ENCODE peak calls at places on chromosomes 1 and 21, in six cellular contexts. D is CD8-positive, alpha-beta T cell; C is suprapubic skin; G is tibial nerve; N is left lung; K is endodermal cell. A is an unnamed sample.

GRCh38 chr21:29712818-29713217 is 227.0 kb downstream of the GRIK1 start:
- DNase-seq in K (no peak), G (no peak), N (no peak), D (no peak), C (no peak), A (no peak)

GRCh38 chr1:3702990-3703728 is 49.1 kb upstream of the CCDC27 start:
- DNase-seq in K (peak; percentile 67), N (no peak), C (no peak), D (no peak), G (no peak), A (no peak)

GRCh38 chr1:101357444-101357986 is 120.7 kb downstream of the S1PR1 start:
- DNase-seq in C (no peak), N (no peak), D (peak; percentile 52), G (peak; percentile 16), K (peak; percentile 88), A (peak; percentile 62)

GRCh38 chr1:53122194-53122846 is 20.1 kb downstream of the SLC1A7 start:
- DNase-seq in N (no peak), K (no peak), C (no peak), D (no peak), G (no peak), A (no peak)

GRCh38 chr1:170593612-170594011 is 61.6 kb downstream of the GORAB start:
- DNase-seq in D (no peak), G (no peak), C (no peak), K (no peak), N (no peak), A (no peak)

GRCh38 chr1:204246876-204247275 is 33.1 kb upstream of the GOLT1A start:
- DNase-seq in N (no peak), C (no peak), G (no peak), K (no peak), D (no peak), A (no peak)

GRCh38 chr1:181458419-181458818 is 24.9 kb upstream of the CACNA1E start:
- DNase-seq in G (no peak), C (no peak), D (no peak), N (no peak), K (no peak), A (no peak)

GRCh38 chr1:110341872-110342331 is 2.7 kb downstream of the RBM15 start:
- DNase-seq in N (no peak), G (no peak), C (no peak), K (peak; percentile 66), D (no peak), A (no peak)

GRCh38 chr1:119611701-119612113 is 36.4 kb downstream of the ZNF697 start:
- DNase-seq in K (peak; percentile 98), D (peak; percentile 18), N (peak; percentile 93), G (peak; percentile 67), C (peak; percentile 85), A (peak; percentile 15)

GRCh38 chr1:228095938-228096337 is 7.2 kb downstream of the C1orf35 start:
- DNase-seq in G (no peak), C (peak; percentile 43), K (peak; percentile 36), D (no peak), N (no peak), A (no peak)

GRCh38 chr1:93730621-93731020 is 49.0 kb upstream of the BCAR3 start:
- DNase-seq in G (no peak), K (no peak), N (no peak), C (no peak), D (no peak), A (no peak)

GRCh38 chr1:101317590-101317989 is 80.8 kb downstream of the S1PR1 start:
- DNase-seq in C (no peak), K (peak; percentile 52), D (no peak), G (no peak), N (no peak), A (no peak)

GRCh38 chr1:69524010-69524409 is 43.7 kb upstream of the LRRC7 start:
- DNase-seq in N (no peak), C (no peak), K (no peak), G (no peak), D (no peak), A (no peak)

GRCh38 chr1:94698759-94699502 is 121.2 kb upstream of the SLC44A3 start:
- DNase-seq in K (peak; percentile 52), D (no peak), N (no peak), G (no peak), C (no peak), A (no peak)

GRCh38 chr1:38376577-38376976 is 330.0 kb upstream of the POU3F1 start:
- DNase-seq in D (no peak), G (no peak), C (no peak), N (no peak), K (no peak), A (no peak)

GRCh38 chr1:90707363-90707710 is 9.8 kb downstream of the BARHL2 start:
- DNase-seq in D (no peak), K (peak; percentile 98), N (peak; percentile 87), C (peak; percentile 79), G (no peak), A (no peak)

GRCh38 chr21:45383111-45383614 is 21.8 kb upstream of the COL18A1 start:
- DNase-seq in C (no peak), N (peak; percentile 43), G (no peak), K (peak; percentile 54), D (no peak), A (no peak)

GRCh38 chr1:173682174-173682573 is 12.5 kb upstream of the ANKRD45 start:
- DNase-seq in N (no peak), G (no peak), D (no peak), C (no peak), K (no peak), A (no peak)

GRCh38 chr21:46393451-46393940 is 65.2 kb upstream of the DIP2A start:
- DNase-seq in D (no peak), K (no peak), G (no peak), C (no peak), N (peak; percentile 72), A (no peak)

GRCh38 chr21:46397211-46397905 is 61.3 kb upstream of the DIP2A start:
- DNase-seq in K (no peak), D (no peak), C (no peak), G (no peak), N (peak; percentile 64), A (no peak)

GRCh38 chr21:46393941-46394818 is 64.5 kb upstream of the DIP2A start:
- DNase-seq in N (peak; percentile 44), K (no peak), D (no peak), G (no peak), C (no peak), A (no peak)

GRCh38 chr21:46392921-46393320 is 65.8 kb upstream of the DIP2A start:
- DNase-seq in C (no peak), K (no peak), G (peak; percentile 41), N (peak; percentile 51), D (no peak), A (no peak)

DNA sequence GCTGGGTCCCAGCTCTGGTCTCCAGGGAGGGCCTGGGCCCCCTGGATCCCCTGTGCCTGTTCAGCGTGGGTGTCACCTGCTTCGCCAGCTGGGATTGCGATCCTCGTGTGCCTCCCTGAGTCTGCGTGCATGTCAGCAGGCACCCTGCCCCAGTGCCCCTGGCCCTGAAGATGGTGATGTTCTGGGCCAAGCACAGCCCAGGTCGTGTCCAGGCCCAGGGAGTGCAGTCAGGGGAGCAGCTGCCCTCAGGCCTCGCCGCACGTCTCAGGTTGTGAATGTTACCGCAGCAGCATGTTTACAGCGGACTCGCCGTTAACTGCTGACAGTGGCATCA is 63.9 kb upstream of the DIP2A start:
- DNase-seq in K (no peak), C (no peak), N (peak; percentile 55), D (no peak), G (no peak), A (no peak)
- TF ChIP-seq CTCF in K (no peak), C (no peak), N (no peak), D (no peak), G (no peak), A (no peak)

DNA sequence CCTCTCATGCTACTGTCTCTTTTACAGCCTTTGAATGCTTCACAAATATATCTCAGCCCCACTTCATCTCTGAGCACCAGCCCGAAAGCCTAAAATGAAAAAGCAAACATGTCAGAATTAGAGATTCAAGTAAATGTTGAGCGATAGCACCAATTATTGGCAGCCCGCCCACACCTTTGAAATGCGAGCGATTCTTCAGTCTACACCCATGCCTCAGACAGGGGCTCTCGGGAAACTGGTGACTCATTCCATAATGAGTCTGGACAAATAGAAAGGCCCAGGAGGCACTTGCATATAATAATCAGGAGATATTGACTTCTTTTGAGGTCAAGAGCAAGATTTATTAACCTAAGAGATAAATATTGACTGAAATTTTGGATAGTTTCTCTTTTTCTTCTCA is 487.3 kb upstream of the PTBP2 start:
- DNase-seq in K (peak; percentile 58), D (no peak), C (no peak), G (peak; percentile 15), N (peak; percentile 39), A (no peak)
- H3K27ac ChIP-seq in K (no peak overlapping the region), D (no peak overlapping the region), C (no peak overlapping the region), G (no peak overlapping the region), N (no peak overlapping the region), A (no peak overlapping the region)

GRCh38 chr21:40844935-40845334 is 2.0 kb downstream of the DSCAM start:
- DNase-seq in N (no peak), K (no peak), D (no peak), C (no peak), G (no peak), A (no peak)

GRCh38 chr21:40842197-40842552 is 4.8 kb downstream of the DSCAM start:
- DNase-seq in N (no peak), D (no peak), K (no peak), G (no peak), C (no peak), A (no peak)

GRCh38 chr21:40840441-40840840 is 6.5 kb downstream of the DSCAM start:
- DNase-seq in N (no peak), D (no peak), C (no peak), K (no peak), G (no peak), A (no peak)

GRCh38 chr21:40839551-40839950 is 7.4 kb downstream of the DSCAM start:
- DNase-seq in C (no peak), G (no peak), D (no peak), K (no peak), N (no peak), A (no peak)

DNA sequence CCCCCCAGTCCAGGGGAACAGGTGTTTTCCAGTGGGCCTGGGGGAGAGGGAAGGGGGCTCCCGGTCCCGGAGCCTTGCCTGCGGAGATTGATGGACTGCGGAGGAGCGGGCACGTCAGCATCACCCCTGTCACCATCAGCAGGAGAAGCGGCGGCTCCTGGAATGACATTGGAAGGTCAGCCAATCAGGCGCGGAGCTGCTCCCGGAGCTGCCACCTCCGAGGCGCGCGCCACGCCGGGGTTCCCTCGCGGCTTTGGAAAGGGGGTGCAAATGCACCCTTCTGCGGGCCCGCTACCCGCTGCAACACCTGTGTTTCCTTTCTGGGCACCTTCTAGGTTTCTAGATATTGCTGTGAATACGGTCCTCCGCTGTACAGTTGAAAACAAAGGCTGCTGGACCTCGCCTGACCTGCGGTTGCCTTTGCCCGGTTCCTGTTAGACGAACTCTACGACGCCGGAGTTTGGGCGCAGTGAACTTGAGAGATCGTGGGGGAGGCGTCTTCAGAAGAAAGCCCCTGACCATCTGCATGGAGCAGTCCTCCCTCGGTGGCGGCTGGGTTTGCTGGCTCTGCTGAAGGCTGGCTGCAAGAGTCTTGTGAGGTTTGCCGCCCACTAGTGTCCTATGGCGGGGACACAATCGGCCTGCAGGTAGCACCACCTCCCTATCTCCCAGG is 5.3 kb downstream of the DSCAM start:
- DNase-seq in G (no peak), C (no peak), K (peak; percentile 93), N (peak; percentile 82), D (no peak), A (no peak)
- TF ChIP-seq CTCF in G (peak; percentile 28), C (no peak), K (peak; percentile 85), N (no peak), D (no peak), A (no peak)

GRCh38 chr1:184425449-184426277 is 38.8 kb downstream of the C1orf21 start:
- DNase-seq in D (no peak), G (no peak), C (no peak), K (no peak), N (no peak), A (no peak)
- H3K27ac ChIP-seq in D (no peak overlapping the region), G (no peak overlapping the region), C (peak overlapping the region; percentile 74), K (no peak overlapping the region), N (no peak overlapping the region), A (no peak overlapping the region)